ENCODE peak calls at places on chromosomes 1 and 21, in eight cellular contexts. N is psoas muscle; M is thyroid gland; Z is CD8-positive, alpha-beta T cell; S is CD4-positive, alpha-beta T cell; G is thoracic aorta; H is MM.1S; V is uterus. T is an unnamed sample. For H3K27me3 and H3K9me3, the result is how much of the 10 kb centered on the place peaks cover.

GRCh38 chr1:40478276-40478675 is 1.2 kb downstream of the ZFP69 start:
- DNase-seq in N (no peak), M (no peak), Z (no peak), S (no peak), G (no peak), H (no peak), V (no peak), T (no peak)

GRCh38 chr1:167219194-167219593 is 1.5 kb upstream of the POU2F1 start:
- DNase-seq in N (no peak), M (no peak), Z (no peak), S (no peak), G (no peak), H (no peak), V (no peak), T (no peak)

GRCh38 chr1:66013371-66013770 is 220.7 kb downstream of the PDE4B start:
- DNase-seq in N (no peak), M (no peak), Z (no peak), S (no peak), G (no peak), H (no peak), V (no peak), T (no peak)

GRCh38 chr1:116850436-116850835 is 59.3 kb upstream of the PTGFRN start:
- DNase-seq in N (no peak), M (no peak), Z (no peak), S (no peak), G (no peak), H (no peak), V (no peak), T (no peak)

GRCh38 chr1:167082511-167083027 is 7.6 kb downstream of the GPA33 start:
- DNase-seq in N (no peak), M (no peak), Z (no peak), S (no peak), G (no peak), H (no peak), V (no peak), T (no peak)

GRCh38 chr1:68119445-68119844 is 69.0 kb upstream of the DIRAS3 start:
- DNase-seq in N (no peak), M (no peak), Z (no peak), S (no peak), G (no peak), H (no peak), V (no peak), T (no peak)

GRCh38 chr1:32470991-32471694 is 6.3 kb downstream of the ZBTB8B start:
- DNase-seq in N (no peak), M (no peak), Z (no peak), S (no peak), G (no peak), H (no peak), V (no peak), T (no peak)

GRCh38 chr1:91591175-91591968 is 90.7 kb downstream of the CDC7 start:
- DNase-seq in N (no peak), M (no peak), Z (no peak), S (no peak), G (no peak), H (peak), V (no peak), T (no peak)

GRCh38 chr1:226526801-226527595 is 21.6 kb upstream of the STUM start:
- DNase-seq in N (peak), M (no peak), Z (no peak), S (no peak), G (no peak), H (peak), V (peak), T (no peak)

GRCh38 chr1:41414291-41414690 is 53.1 kb downstream of the FOXO6 start:
- DNase-seq in N (no peak), M (no peak), Z (no peak), S (no peak), G (no peak), H (no peak), V (no peak), T (no peak)

GRCh38 chr1:25145775-25146381 is 86.4 kb downstream of the SYF2 start:
- DNase-seq in N (no peak), M (peak), Z (no peak), S (no peak), G (no peak), H (no peak), V (no peak), T (no peak)

GRCh38 chr1:54485417-54485816 is 62.6 kb upstream of the ACOT11 start:
- DNase-seq in N (no peak), M (no peak), Z (no peak), S (no peak), G (no peak), H (no peak), V (peak), T (no peak)

GRCh38 chr1:207314836-207315235 is 6.6 kb upstream of the CD55 start:
- DNase-seq in N (no peak), M (no peak), Z (no peak), S (no peak), G (no peak), H (no peak), V (no peak), T (peak)

GRCh38 chr1:2530501-2531361 is 668 bp upstream of the HES5 start:
- DNase-seq in N (no peak), M (peak), Z (no peak), S (no peak), G (no peak), H (no peak), V (no peak), T (no peak)

GRCh38 chr1:19448491-19449439 is 36.6 kb downstream of the CAPZB start:
- DNase-seq in N (peak), M (peak), Z (no peak), S (no peak), G (no peak), H (no peak), V (peak), T (peak)

GRCh38 chr1:78491311-78492071 is 717 bp downstream of the PTGFR start:
- DNase-seq in N (peak), M (peak), Z (no peak), S (no peak), G (no peak), H (no peak), V (peak), T (no peak)

GRCh38 chr1:202711949-202712635 is 1.8 kb upstream of the SYT2 start:
- DNase-seq in N (no peak), M (no peak), Z (no peak), S (no peak), G (no peak), H (no peak), V (no peak), T (no peak)

GRCh38 chr1:205325334-205325884 is 3.9 kb upstream of the NUAK2 start:
- DNase-seq in N (no peak), M (peak), Z (peak), S (peak), G (no peak), H (peak), V (peak), T (peak)

GRCh38 chr1:110554871-110555801 is 36.2 kb upstream of the KCNA10 start:
- DNase-seq in N (peak), M (peak), Z (peak), S (peak), G (peak), H (peak), V (peak), T (no peak)
- TF ChIP-seq CTCF in N (peak), M (peak), Z (peak), S (peak), G (peak), H (peak), V (peak), T (peak)

GRCh38 chr1:22252248-22252647 is 109.4 kb upstream of the WNT4 start:
- DNase-seq in N (no peak), M (no peak), Z (no peak), S (no peak), G (no peak), H (no peak), V (no peak), T (no peak)
- H3K27me3 ChIP-seq in N (under half), M (under half), Z (under half), S (under half), G (under half), H (half or more), V (under half), T (under half)

GRCh38 chr1:86854352-86854751 is 59.6 kb downstream of the SELENOF start:
- DNase-seq in N (no peak), M (no peak), Z (no peak), S (no peak), G (no peak), H (no peak), V (no peak), T (no peak)
- H3K9me3 ChIP-seq in N (under half), M (under half), Z (under half), S (under half), G (under half), H (under half), V (under half), T (under half)

DNA sequence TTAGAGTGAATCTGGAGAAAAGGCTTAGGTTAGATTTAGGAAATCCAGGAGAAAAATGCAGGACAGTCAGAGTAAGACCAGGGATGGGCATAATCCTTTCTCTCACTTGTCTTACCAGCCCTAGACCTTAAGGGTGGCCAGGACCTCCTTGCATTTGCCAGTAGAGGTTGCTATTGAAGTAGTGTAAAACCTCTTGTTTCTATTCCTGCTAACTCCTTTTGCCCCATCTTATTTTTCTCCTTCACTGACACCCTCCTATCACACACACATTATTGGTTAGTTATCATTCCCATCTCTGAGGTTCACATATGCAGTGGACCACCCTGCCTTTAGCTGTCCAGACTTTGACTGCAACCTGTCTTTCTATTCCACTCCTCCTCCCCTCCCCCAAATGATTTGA is 75.0 kb upstream of the MACF1 start:
- DNase-seq in N (no peak), M (no peak), Z (no peak), S (no peak), G (no peak), H (peak), V (no peak), T (no peak)
- TF ChIP-seq CTCF in N (peak), M (peak), Z (no peak), S (no peak), G (peak), H (peak), V (peak), T (peak)

DNA sequence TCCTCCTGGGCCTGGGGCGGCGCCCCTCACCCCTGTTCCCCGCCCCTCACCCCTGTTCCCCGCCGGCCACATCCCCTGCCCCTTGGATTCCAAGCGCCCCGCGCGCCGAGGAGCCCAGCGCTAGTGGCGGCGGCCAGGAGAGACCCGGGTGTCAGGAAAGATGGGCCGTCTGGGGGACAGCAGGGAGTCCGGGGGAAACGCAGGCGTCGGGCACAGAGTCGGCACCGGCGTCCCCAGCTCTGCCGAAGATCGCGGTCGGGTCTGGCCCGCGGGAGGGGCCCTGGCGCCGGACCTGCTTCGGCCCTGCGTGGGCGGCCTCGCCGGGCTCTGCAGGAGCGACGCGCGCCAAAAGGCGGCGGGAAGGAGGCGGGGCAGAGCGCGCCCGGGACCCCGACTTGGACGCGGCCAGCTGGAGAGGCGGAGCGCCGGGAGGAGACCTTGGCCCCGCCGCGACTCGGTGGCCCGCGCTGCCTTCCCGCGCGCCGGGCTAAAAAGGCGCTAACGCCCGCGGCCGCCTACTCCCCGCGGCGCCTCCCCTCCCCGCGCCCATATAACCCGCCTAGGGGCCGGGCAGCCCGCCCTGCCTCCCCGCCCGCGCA is at the start of gene TP73:
- DNase-seq in N (no peak), M (peak), Z (no peak), S (no peak), G (no peak), H (peak), V (no peak), T (no peak)
- H3K27me3 ChIP-seq in N (under half), M (under half), Z (under half), S (under half), G (under half), H (under half), V (under half), T (half or more)

DNA sequence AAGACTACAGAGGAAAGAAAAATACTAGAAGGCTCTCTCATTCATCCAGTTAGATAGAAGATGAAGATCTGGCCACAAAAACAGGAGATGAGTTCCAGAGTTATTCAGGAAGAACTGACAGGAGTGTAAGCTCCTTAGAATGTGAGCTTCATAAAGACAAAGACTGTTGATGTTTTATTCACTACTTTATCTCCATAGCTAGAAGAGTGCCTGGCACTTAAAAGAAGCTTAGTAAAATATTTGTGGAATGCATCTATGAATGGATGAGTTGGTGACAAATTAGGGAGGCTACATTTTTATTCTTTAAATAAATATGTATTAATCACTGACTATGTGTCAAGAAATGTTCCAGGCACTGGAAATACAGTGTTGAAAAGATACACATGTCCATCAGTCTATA is 13.8 kb downstream of the CLDN17 start:
- DNase-seq in N (no peak), M (no peak), Z (no peak), S (no peak), G (no peak), H (no peak), V (no peak), T (no peak)
- H3K9me3 ChIP-seq in N (under half), M (under half), Z (under half), S (under half), G (under half), H (under half), V (under half), T (under half)

GRCh38 chr1:246919902-246920301 is 11.8 kb downstream of the AHCTF1 start:
- DNase-seq in N (no peak), M (no peak), Z (no peak), S (no peak), G (no peak), H (no peak), V (no peak), T (no peak)
- TF ChIP-seq CTCF in N (no peak), M (no peak), Z (no peak), S (no peak), G (no peak), H (no peak), V (no peak), T (no peak)

DNA sequence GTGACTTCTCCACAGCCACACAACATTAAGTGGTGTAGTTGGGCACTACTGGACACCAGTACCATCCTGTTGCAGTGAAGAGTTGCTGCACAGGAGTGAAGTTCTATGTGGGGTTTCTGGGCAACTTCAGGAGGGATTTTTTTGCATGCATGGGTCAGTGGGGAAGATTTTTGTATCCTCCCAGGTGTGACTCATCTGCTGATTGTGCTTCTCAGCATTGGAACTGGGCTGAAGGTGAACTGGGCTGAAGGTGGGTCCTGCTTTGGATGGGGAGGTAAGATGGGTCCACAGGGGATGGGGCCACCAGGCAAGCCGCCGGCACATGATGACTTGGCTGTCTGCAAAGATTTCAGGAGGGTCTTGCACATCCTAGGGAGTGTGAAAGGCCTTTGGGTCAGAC is 2.6 kb downstream of the SERINC2 start:
- DNase-seq in N (no peak), M (no peak), Z (no peak), S (no peak), G (no peak), H (no peak), V (no peak), T (no peak)
- H3K27me3 ChIP-seq in N (under half), M (under half), Z (under half), S (half or more), G (under half), H (under half), V (under half), T (under half)

DNA sequence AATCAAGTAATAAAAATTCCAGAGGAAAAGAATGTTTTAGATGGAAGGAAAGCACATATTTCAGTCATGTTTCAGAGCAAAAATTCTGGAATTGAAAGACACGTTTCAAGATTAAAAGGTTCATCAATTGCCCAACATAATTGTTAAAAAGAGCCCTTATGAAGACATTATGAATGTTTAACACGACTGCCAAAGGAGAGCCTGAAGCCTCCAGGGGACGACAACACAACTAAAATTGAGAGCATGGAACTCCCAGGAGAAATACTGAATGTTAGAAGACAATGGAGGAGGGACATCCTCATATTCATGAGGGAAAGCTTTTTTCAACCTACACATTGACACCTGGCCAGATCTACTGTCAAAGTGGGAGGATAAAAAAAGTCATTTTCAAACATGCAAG is 16.0 kb downstream of the OR2T11 start:
- DNase-seq in N (peak), M (peak), Z (no peak), S (peak), G (no peak), H (peak), V (no peak), T (no peak)
- H3K9me3 ChIP-seq in N (under half), M (under half), Z (under half), S (under half), G (under half), H (under half), V (under half), T (under half)

DNA sequence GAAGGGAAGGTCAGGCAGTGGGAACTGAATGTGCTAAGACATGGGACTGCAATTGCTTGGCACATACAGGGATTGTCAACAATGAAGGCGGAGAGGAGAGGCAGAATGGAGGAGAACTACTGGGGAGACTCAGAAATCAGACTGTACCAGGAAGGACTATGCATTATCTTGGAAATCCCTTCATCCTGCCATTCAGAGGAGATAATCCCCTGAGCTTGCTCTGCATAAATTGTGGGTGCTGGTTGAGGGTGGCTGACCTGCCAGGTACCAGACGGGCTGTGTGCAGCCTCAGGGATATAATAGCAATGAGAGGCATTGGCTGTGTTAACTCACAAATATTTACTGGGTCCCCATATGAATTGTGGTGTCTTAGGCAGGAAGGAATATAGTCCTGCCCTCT is 5.0 kb upstream of the TRABD2B start:
- DNase-seq in N (no peak), M (no peak), Z (no peak), S (no peak), G (no peak), H (no peak), V (no peak), T (no peak)
- TF ChIP-seq CTCF in N (no peak), M (no peak), Z (no peak), S (no peak), G (no peak), H (no peak), V (no peak), T (no peak)